ENCODE peak calls at places on chromosome 19, in six cellular contexts. G is dorsolateral prefrontal cortex, V is kidney epithelial cell, S is left ventricle myocardium inferior, H is sigmoid colon, Q is fibroblast of lung. A is an unnamed sample. For H3K27me3, the result is how much of the 10 kb centered on the place peaks cover.

GRCh38 chr19:58395220-58395978 is at the start of gene RNF225:
- DNase-seq in S (no peak), H (no peak), G (no peak), Q (no peak), V (no peak), A (no peak)

GRCh38 chr19:56476671-56477428 is at the start of gene ZNF667:
- DNase-seq in Q (peak), G (peak), V (peak), H (no peak), S (peak), A (no peak)

GRCh38 chr19:2700660-2701360 is 1.7 kb downstream of the GNG7 start:
- DNase-seq in V (no peak), G (peak), H (no peak), S (no peak), Q (no peak), A (no peak)

GRCh38 chr19:7618366-7618765 is 11.0 kb downstream of the XAB2 start:
- DNase-seq in Q (no peak), S (no peak), H (no peak), V (no peak), G (no peak), A (no peak)

GRCh38 chr19:21148681-21149080 is 6.8 kb downstream of the ZNF431 start:
- DNase-seq in V (no peak), S (no peak), H (no peak), G (no peak), Q (no peak), A (no peak)

GRCh38 chr19:47210180-47210490 is 20.9 kb downstream of the BBC3 start:
- DNase-seq in G (no peak), V (no peak), Q (no peak), H (no peak), S (no peak), A (no peak)

GRCh38 chr19:19372656-19373416 is 32.6 kb upstream of the GATAD2A start:
- DNase-seq in H (peak), G (no peak), V (no peak), S (peak), Q (no peak), A (peak)

GRCh38 chr19:43901395-43902390 is 33.4 kb downstream of the ZNF45 start:
- DNase-seq in S (peak), V (peak), G (peak), H (peak), Q (peak), A (peak)

GRCh38 chr19:5054551-5055456 is 85.9 kb downstream of the KDM4B start:
- DNase-seq in S (peak), Q (no peak), G (peak), H (no peak), V (no peak), A (no peak)

GRCh38 chr19:2785244-2786000 is at the start of gene THOP1:
- DNase-seq in Q (peak), H (peak), G (peak), S (peak), V (peak), A (peak)

GRCh38 chr19:16199275-16199932 is 1.7 kb downstream of the AP1M1 start:
- DNase-seq in G (no peak), Q (no peak), H (peak), S (no peak), V (no peak), A (no peak)

GRCh38 chr19:34155686-34156085 is 16.6 kb upstream of the LSM14A start:
- DNase-seq in S (no peak), G (no peak), V (no peak), Q (peak), H (no peak), A (no peak)

GRCh38 chr19:5466814-5467291 is 11.6 kb downstream of the ZNRF4 start:
- DNase-seq in S (peak), Q (no peak), V (no peak), H (no peak), G (no peak), A (no peak)

GRCh38 chr19:21698215-21698614 is 69.2 kb downstream of the ZNF100 start:
- DNase-seq in S (no peak), Q (peak), V (no peak), G (no peak), H (no peak), A (no peak)

GRCh38 chr19:52992109-52993004 is 21.4 kb upstream of the ERVV-1 start:
- DNase-seq in Q (peak), H (peak), G (peak), S (peak), V (no peak), A (no peak)

GRCh38 chr19:38037151-38037611 is 130.2 kb downstream of the SIPA1L3 start:
- DNase-seq in S (no peak), G (no peak), Q (no peak), H (no peak), V (no peak), A (no peak)

GRCh38 chr19:4660993-4661392 is 9.1 kb downstream of the MYDGF start:
- DNase-seq in H (no peak), S (no peak), Q (no peak), G (no peak), V (no peak), A (no peak)

GRCh38 chr19:34364830-34365462 is at the start of gene GPI:
- DNase-seq in G (peak), V (no peak), Q (peak), S (peak), H (peak), A (peak)

GRCh38 chr19:39500543-39500942 is 1.8 kb downstream of the DLL3 start:
- DNase-seq in S (no peak), V (no peak), G (no peak), Q (no peak), H (no peak), A (no peak)

GRCh38 chr19:34577531-34578101 is 96.1 kb downstream of the WTIP start:
- DNase-seq in V (no peak), Q (no peak), G (no peak), H (no peak), S (no peak), A (no peak)

GRCh38 chr19:39167461-39168257 is 29.1 kb upstream of the NCCRP1 start:
- DNase-seq in G (no peak), H (no peak), S (no peak), Q (no peak), V (no peak), A (no peak)

GRCh38 chr19:2733930-2734588 is 5.8 kb downstream of the SLC39A3 start:
- DNase-seq in H (no peak), G (no peak), V (no peak), Q (no peak), S (no peak), A (no peak)

GRCh38 chr19:2503521-2504109 is 27.7 kb downstream of the GADD45B start:
- DNase-seq in H (no peak), S (no peak), Q (peak), G (no peak), V (no peak), A (no peak)

GRCh38 chr19:38264486-38265212 is at the start of gene SPINT2:
- DNase-seq in G (peak), S (no peak), V (no peak), H (no peak), Q (no peak), A (peak)

GRCh38 chr19:40690699-40691420 is 409 bp upstream of the NUMBL start:
- DNase-seq in Q (peak), V (peak), H (peak), S (peak), G (peak), A (peak)
- H3K4me3 ChIP-seq in Q (peak), V (peak), H (peak), S (peak), G (peak), A (peak)

DNA sequence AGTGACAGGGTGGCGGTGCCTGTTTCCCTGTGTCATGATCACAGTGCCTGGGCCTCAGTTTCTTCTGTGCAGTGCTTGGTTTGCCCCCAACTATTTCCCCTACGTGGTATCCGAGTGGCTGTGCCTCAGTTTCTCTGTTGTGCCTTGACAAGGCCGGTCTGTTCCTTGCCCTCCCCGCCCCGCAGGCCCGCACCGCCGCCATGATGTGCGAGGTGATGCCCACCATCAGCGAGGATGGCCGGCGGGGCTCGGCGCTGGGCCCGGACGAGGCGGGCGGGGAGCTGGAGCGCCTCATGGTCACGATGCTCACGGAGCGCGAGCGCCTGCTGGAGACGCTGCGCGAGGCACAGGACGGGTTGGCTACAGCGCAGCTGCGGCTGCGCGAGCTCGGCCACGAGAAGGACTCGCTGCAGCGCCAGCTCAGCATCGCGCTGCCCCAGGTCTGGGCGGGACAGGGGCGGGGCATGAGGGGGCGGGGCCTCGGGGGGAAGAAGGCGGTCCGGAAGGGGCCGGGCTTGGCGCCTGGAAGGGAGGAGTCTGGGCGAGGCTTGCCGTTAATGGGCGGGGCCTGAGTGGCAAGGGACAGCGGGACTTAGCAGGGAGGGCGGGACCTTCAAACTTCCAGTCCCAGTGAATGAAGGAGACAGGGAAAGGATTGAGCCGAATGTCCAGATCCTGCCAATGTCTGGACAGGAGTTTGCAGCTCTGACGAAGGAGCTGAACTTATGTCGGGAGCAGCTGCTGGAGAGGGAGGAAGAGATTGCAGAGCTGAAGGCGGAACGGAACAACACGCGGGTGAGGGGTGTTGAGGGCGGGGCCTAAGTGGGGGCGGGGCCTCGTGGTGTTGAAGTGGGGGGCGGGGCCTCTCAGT is 8.6 kb downstream of the PPFIA3 start:
- DNase-seq in V (peak), S (peak), H (peak), Q (peak), G (peak), A (peak)
- TF ChIP-seq CTCF in V (no peak), S (peak), H (peak), Q (peak), G (peak), A (peak)

GRCh38 chr19:13864513-13865242 is 12.3 kb upstream of the NANOS3 start:
- DNase-seq in V (no peak), G (no peak), H (no peak), Q (no peak), S (no peak), A (no peak)
- H3K27me3 ChIP-seq in V (under half), G (under half), H (under half), Q (under half), S (under half), A (under half)

GRCh38 chr19:1134431-1134830 is 30.6 kb downstream of the GPX4 start:
- DNase-seq in Q (no peak), S (no peak), G (no peak), H (no peak), V (no peak), A (no peak)

GRCh38 chr19:1135454-1135853 is 31.7 kb downstream of the GPX4 start:
- DNase-seq in G (no peak), Q (no peak), S (no peak), H (no peak), V (no peak), A (no peak)

GRCh38 chr19:1136918-1137317 is 33.1 kb downstream of the GPX4 start:
- DNase-seq in Q (no peak), H (no peak), G (no peak), S (no peak), V (no peak), A (no peak)

GRCh38 chr19:1138121-1138520 is 34.3 kb downstream of the GPX4 start:
- DNase-seq in G (no peak), H (no peak), Q (no peak), S (no peak), V (no peak), A (no peak)

GRCh38 chr19:1136201-1136600 is 32.4 kb downstream of the GPX4 start:
- DNase-seq in G (no peak), H (no peak), Q (no peak), S (no peak), V (no peak), A (peak)
- H3K4me3 ChIP-seq in G (no peak), H (no peak), Q (no peak), S (no peak), V (no peak), A (no peak)

GRCh38 chr19:29477831-29478577 is 47.8 kb upstream of the VSTM2B start:
- DNase-seq in Q (no peak), G (no peak), V (no peak), H (no peak), S (no peak), A (no peak)

GRCh38 chr19:29476528-29476927 is 49.3 kb upstream of the VSTM2B start:
- DNase-seq in H (no peak), S (no peak), Q (no peak), G (no peak), V (no peak), A (no peak)

GRCh38 chr19:29479941-29480340 is 45.9 kb upstream of the VSTM2B start:
- DNase-seq in V (no peak), Q (no peak), G (no peak), H (peak), S (no peak), A (no peak)

GRCh38 chr19:29480507-29480906 is 45.3 kb upstream of the VSTM2B start:
- DNase-seq in H (no peak), V (no peak), Q (no peak), G (no peak), S (no peak), A (no peak)

DNA sequence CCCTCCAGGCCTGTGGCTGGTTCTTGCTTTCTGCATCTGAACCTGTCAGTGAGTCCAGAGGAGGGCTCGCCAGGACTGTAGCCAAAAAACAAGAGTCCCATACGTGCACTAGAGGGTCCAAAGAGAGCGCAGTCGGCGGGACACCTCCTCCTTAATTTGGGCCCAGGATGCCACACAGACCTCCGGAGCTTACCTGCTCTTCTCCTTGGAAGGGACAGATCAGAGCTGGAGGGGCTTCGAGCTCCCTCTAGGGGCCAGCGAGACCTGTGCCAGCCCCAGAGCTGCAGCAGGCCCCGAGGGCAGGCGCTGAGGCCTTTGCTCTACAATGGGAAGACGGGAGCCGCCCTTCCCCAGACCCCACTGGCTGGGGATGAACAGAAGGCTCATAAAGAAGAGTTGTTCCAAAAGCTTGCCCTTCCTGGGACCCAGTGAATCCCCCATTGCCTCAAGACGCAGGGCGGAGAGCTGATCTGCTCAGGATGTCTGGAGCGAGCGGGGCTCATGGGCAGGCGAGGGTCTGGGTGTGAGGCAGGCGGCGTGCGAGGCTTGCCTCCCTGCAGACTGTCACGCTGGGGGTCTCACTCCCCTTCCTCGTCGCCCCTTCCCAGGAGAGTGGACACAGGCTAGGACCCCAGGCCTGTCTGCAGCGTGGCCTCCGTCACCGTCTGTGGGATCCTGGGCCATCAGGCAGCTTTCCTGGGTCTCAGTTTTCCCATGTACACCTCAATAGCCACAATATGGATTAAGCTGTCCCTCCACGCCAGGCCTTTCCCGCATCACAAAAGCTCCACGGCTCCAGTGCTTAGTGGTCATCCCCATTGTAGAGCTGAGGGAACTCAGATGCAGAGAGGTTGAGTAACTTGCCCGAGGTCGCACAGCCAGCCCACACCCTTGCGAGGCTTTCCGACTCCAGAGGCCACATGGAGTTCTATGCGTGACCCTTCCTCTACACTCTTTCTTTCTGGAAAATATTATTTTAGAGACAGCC is 46.9 kb upstream of the VSTM2B start:
- DNase-seq in S (no peak), H (no peak), G (peak), V (no peak), Q (no peak), A (no peak)
- TF ChIP-seq CTCF in S (peak), H (no peak), G (peak), V (peak), Q (no peak), A (peak)

GRCh38 chr19:45471116-45471865 is 3.5 kb downstream of the FOSB start:
- DNase-seq in V (no peak), H (no peak), G (no peak), Q (no peak), S (no peak), A (no peak)
- H3K27me3 ChIP-seq in V (under half), H (under half), G (under half), Q (under half), S (under half), A (under half)

GRCh38 chr19:14167594-14168138 is 31.3 kb upstream of the ASF1B start:
- DNase-seq in G (no peak), S (no peak), V (no peak), H (no peak), Q (no peak), A (no peak)
- H3K4me3 ChIP-seq in G (no peak), S (peak), V (no peak), H (no peak), Q (no peak), A (no peak)

GRCh38 chr19:30556230-30556711 is 184.1 kb downstream of the ZNF536 start:
- DNase-seq in G (no peak), Q (no peak), H (no peak), V (no peak), S (no peak), A (no peak)
- TF ChIP-seq CTCF in G (no peak), Q (no peak), H (no peak), V (no peak), S (no peak), A (no peak)

GRCh38 chr19:51448011-51448744 is 10.1 kb downstream of the SIGLEC8 start:
- DNase-seq in V (no peak), G (no peak), H (no peak), Q (no peak), S (no peak), A (no peak)

GRCh38 chr19:51450730-51451307 is 7.4 kb downstream of the SIGLEC8 start:
- DNase-seq in V (no peak), Q (no peak), H (no peak), G (no peak), S (no peak), A (no peak)

DNA sequence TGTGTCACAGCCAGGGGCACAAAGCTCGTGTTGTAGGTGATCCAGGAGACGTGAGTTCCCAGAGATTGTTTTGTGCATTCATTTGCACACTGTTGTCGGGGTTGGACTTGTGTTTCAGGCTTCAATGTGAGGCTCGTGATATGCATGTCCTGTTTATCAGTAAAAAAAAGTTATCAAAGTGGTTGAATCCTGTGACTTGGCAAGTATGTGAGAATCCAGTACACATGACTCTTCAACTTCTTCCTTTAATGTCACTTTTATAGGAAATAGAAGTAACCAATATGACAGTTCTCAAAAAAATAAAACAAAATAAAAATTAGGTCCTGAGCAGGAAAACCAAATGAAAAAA is 9.5 kb downstream of the SIGLEC8 start:
- DNase-seq in S (no peak), Q (no peak), V (no peak), H (peak), G (no peak), A (no peak)
- H3K27me3 ChIP-seq in S (half or more), Q (under half), V (under half), H (under half), G (under half), A (under half)

DNA sequence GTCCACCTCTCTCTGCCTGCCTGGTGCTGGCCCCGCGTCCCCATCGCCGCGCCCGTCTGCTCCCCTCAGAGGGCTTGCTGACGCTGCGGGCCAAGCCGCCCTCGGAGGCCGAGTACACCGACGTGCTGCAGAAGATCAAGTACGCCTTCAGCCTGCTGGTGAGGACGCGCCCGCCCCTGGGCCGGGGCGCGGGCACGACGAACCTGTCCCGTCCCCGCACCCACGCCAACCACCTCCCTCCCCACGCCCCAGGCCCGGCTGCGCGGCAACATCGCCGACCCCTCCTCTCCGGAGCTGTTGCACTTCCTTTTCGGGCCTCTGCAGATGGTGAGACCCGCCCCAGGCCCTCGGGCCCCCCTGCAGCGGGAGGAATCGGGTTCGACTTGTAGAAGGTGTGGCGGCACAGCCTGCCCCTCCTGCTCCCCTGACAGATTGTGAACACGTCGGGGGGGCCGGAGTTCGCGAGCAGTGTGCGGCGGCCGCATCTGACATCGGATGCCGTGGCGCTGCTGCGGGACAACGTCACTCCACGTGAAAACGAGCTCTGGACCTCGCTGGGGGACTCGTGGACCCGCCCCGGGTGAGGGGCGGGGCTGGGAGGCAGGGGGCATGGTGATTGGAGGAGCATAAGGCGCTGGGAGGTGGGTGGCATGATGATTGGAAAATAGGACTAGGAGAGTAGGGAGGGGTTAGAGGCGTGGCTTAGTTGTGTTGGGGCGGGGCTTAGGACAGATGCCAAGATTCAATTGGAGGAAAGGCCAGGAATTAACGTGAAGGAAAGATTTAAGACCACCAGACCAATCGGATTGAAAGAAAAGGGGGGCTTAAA is 6.6 kb downstream of the EPS8L1 start:
- DNase-seq in Q (peak), V (no peak), H (no peak), G (no peak), S (no peak), A (peak)
- H3K4me3 ChIP-seq in Q (no peak), V (peak), H (peak), G (no peak), S (peak), A (no peak)

A was measured in GM06990.